ENCODE peak calls at places on chromosomes 1 and 21, in four cellular contexts. One of them, this sample, is unnamed.
A peak's percentile ranks its signal among the peaks of the same experiment; 100 is the strongest.

GRCh38 chr21:26709090-26709489 is 136.0 kb upstream of the CYYR1 start:
- DNase-seq in head of caudate nucleus: no peak
- DNase-seq in stimulated activated CD4-positive, alpha-beta T cell treated with anti-CD3 and anti-CD28 coated beads, Interleukin-15, amount 100 ng/mL, for 24 hours: no peak
- DNase-seq in heart right ventricle: no peak
- DNase-seq in this sample: no peak

GRCh38 chr1:66285618-66286270 is 248.2 kb upstream of the SGIP1 start:
- DNase-seq in head of caudate nucleus: no peak
- DNase-seq in heart right ventricle: no peak
- DNase-seq in stimulated activated CD4-positive, alpha-beta T cell treated with anti-CD3 and anti-CD28 coated beads, Interleukin-15, amount 100 ng/mL, for 24 hours: no peak
- DNase-seq in this sample: no peak

GRCh38 chr1:23118957-23119792 is 49.5 kb downstream of the LUZP1 start:
- DNase-seq in heart right ventricle: no peak
- DNase-seq in stimulated activated CD4-positive, alpha-beta T cell treated with anti-CD3 and anti-CD28 coated beads, Interleukin-15, amount 100 ng/mL, for 24 hours: peak; percentile 29
- DNase-seq in head of caudate nucleus: no peak
- DNase-seq in this sample: no peak

GRCh38 chr1:25579241-25579946 is 36.0 kb downstream of the LDLRAP1 start:
- DNase-seq in stimulated activated CD4-positive, alpha-beta T cell treated with anti-CD3 and anti-CD28 coated beads, Interleukin-15, amount 100 ng/mL, for 24 hours: no peak
- DNase-seq in heart right ventricle: no peak
- DNase-seq in head of caudate nucleus: no peak
- DNase-seq in this sample: no peak

GRCh38 chr1:98323396-98323795 is 338.1 kb upstream of the SNX7 start:
- DNase-seq in head of caudate nucleus: no peak
- DNase-seq in stimulated activated CD4-positive, alpha-beta T cell treated with anti-CD3 and anti-CD28 coated beads, Interleukin-15, amount 100 ng/mL, for 24 hours: no peak
- DNase-seq in heart right ventricle: no peak
- DNase-seq in this sample: no peak

GRCh38 chr21:44090332-44090731 is 16.9 kb upstream of the PWP2 start:
- DNase-seq in heart right ventricle: no peak
- DNase-seq in head of caudate nucleus: peak; percentile 14
- DNase-seq in stimulated activated CD4-positive, alpha-beta T cell treated with anti-CD3 and anti-CD28 coated beads, Interleukin-15, amount 100 ng/mL, for 24 hours: no peak
- DNase-seq in this sample: no peak

GRCh38 chr1:8903908-8904650 is 25.6 kb upstream of the ENO1 start:
- DNase-seq in heart right ventricle: no peak
- DNase-seq in stimulated activated CD4-positive, alpha-beta T cell treated with anti-CD3 and anti-CD28 coated beads, Interleukin-15, amount 100 ng/mL, for 24 hours: no peak
- DNase-seq in head of caudate nucleus: no peak
- DNase-seq in this sample: peak; percentile 34

GRCh38 chr1:198496216-198497143 is 44.0 kb downstream of the ATP6V1G3 start:
- DNase-seq in head of caudate nucleus: no peak
- DNase-seq in heart right ventricle: no peak
- DNase-seq in stimulated activated CD4-positive, alpha-beta T cell treated with anti-CD3 and anti-CD28 coated beads, Interleukin-15, amount 100 ng/mL, for 24 hours: no peak
- DNase-seq in this sample: no peak

GRCh38 chr21:33978585-33978984 is 63.0 kb upstream of the ATP5PO start:
- DNase-seq in head of caudate nucleus: no peak
- DNase-seq in heart right ventricle: no peak
- DNase-seq in stimulated activated CD4-positive, alpha-beta T cell treated with anti-CD3 and anti-CD28 coated beads, Interleukin-15, amount 100 ng/mL, for 24 hours: no peak
- DNase-seq in this sample: no peak

GRCh38 chr1:221715321-221716169 is 26.3 kb downstream of the DUSP10 start:
- DNase-seq in stimulated activated CD4-positive, alpha-beta T cell treated with anti-CD3 and anti-CD28 coated beads, Interleukin-15, amount 100 ng/mL, for 24 hours: no peak
- DNase-seq in head of caudate nucleus: no peak
- DNase-seq in heart right ventricle: no peak
- DNase-seq in this sample: peak; percentile 56

GRCh38 chr1:65503427-65503826 is 83.0 kb downstream of the LEPR start:
- DNase-seq in stimulated activated CD4-positive, alpha-beta T cell treated with anti-CD3 and anti-CD28 coated beads, Interleukin-15, amount 100 ng/mL, for 24 hours: no peak
- DNase-seq in head of caudate nucleus: no peak
- DNase-seq in heart right ventricle: no peak
- DNase-seq in this sample: no peak

GRCh38 chr1:162165528-162165927 is 96.0 kb downstream of the NOS1AP start:
- DNase-seq in head of caudate nucleus: no peak
- DNase-seq in heart right ventricle: no peak
- DNase-seq in stimulated activated CD4-positive, alpha-beta T cell treated with anti-CD3 and anti-CD28 coated beads, Interleukin-15, amount 100 ng/mL, for 24 hours: no peak
- DNase-seq in this sample: no peak

GRCh38 chr1:181086926-181087325 is 1.6 kb upstream of the IER5 start:
- DNase-seq in heart right ventricle: no peak
- DNase-seq in head of caudate nucleus: no peak
- DNase-seq in stimulated activated CD4-positive, alpha-beta T cell treated with anti-CD3 and anti-CD28 coated beads, Interleukin-15, amount 100 ng/mL, for 24 hours: no peak
- DNase-seq in this sample: no peak

GRCh38 chr1:111717450-111717849 is 21.7 kb downstream of the INKA2 start:
- DNase-seq in stimulated activated CD4-positive, alpha-beta T cell treated with anti-CD3 and anti-CD28 coated beads, Interleukin-15, amount 100 ng/mL, for 24 hours: no peak
- DNase-seq in head of caudate nucleus: no peak
- DNase-seq in heart right ventricle: no peak
- DNase-seq in this sample: no peak

GRCh38 chr1:192879416-192879815 is 70.6 kb downstream of the RGS2 start:
- DNase-seq in stimulated activated CD4-positive, alpha-beta T cell treated with anti-CD3 and anti-CD28 coated beads, Interleukin-15, amount 100 ng/mL, for 24 hours: no peak
- DNase-seq in heart right ventricle: no peak
- DNase-seq in head of caudate nucleus: no peak
- DNase-seq in this sample: no peak

GRCh38 chr1:234866007-234866866 is 256.3 kb upstream of the IRF2BP2 start:
- DNase-seq in stimulated activated CD4-positive, alpha-beta T cell treated with anti-CD3 and anti-CD28 coated beads, Interleukin-15, amount 100 ng/mL, for 24 hours: no peak
- DNase-seq in heart right ventricle: peak; percentile 22
- DNase-seq in head of caudate nucleus: no peak
- DNase-seq in this sample: peak; percentile 69